ENCODE peak calls at places on chromosomes 12 and 14, in six cellular contexts. One of them, this sample, is unnamed.

GRCh38 chr14:29810657-29811056 is 117.0 kb downstream of the PRKD1 start:
- DNase-seq in AG09309: peak
- DNase-seq in coronary artery: no peak
- DNase-seq in brain microvascular endothelial cell: no peak
- DNase-seq in transverse colon: no peak
- DNase-seq in AG04450: no peak
- DNase-seq in this sample: no peak

GRCh38 chr12:29428630-29429029 is 47.7 kb upstream of the ERGIC2 start:
- DNase-seq in AG09309: peak
- DNase-seq in coronary artery: no peak
- DNase-seq in brain microvascular endothelial cell: peak
- DNase-seq in transverse colon: no peak
- DNase-seq in AG04450: peak
- DNase-seq in this sample: peak

GRCh38 chr12:93524386-93525133 is 47.9 kb upstream of the SOCS2 start:
- DNase-seq in AG09309: no peak
- DNase-seq in coronary artery: no peak
- DNase-seq in brain microvascular endothelial cell: no peak
- DNase-seq in transverse colon: no peak
- DNase-seq in AG04450: no peak
- DNase-seq in this sample: no peak

GRCh38 chr12:65362231-65362630 is 83.7 kb downstream of the MSRB3 start:
- DNase-seq in AG09309: no peak
- DNase-seq in coronary artery: no peak
- DNase-seq in brain microvascular endothelial cell: no peak
- DNase-seq in transverse colon: no peak
- DNase-seq in AG04450: no peak
- DNase-seq in this sample: no peak

GRCh38 chr14:103207038-103207403 is 83.8 kb downstream of the TNFAIP2 start:
- DNase-seq in AG09309: peak
- DNase-seq in coronary artery: peak
- DNase-seq in brain microvascular endothelial cell: no peak
- DNase-seq in transverse colon: peak
- DNase-seq in AG04450: no peak
- DNase-seq in this sample: no peak

GRCh38 chr14:88043523-88043922 is 38.6 kb downstream of the GPR65 start:
- DNase-seq in AG09309: no peak
- DNase-seq in coronary artery: no peak
- DNase-seq in brain microvascular endothelial cell: no peak
- DNase-seq in transverse colon: no peak
- DNase-seq in AG04450: no peak
- DNase-seq in this sample: no peak

GRCh38 chr14:103679351-103679750 is 35.9 kb downstream of the XRCC3 start:
- DNase-seq in AG09309: no peak
- DNase-seq in coronary artery: no peak
- DNase-seq in brain microvascular endothelial cell: peak
- DNase-seq in transverse colon: peak
- DNase-seq in AG04450: no peak
- DNase-seq in this sample: no peak

GRCh38 chr14:81344461-81345160 is 55.5 kb downstream of the STON2 start:
- DNase-seq in AG09309: no peak
- DNase-seq in coronary artery: no peak
- DNase-seq in brain microvascular endothelial cell: no peak
- DNase-seq in transverse colon: no peak
- DNase-seq in AG04450: no peak
- DNase-seq in this sample: no peak

GRCh38 chr12:47896022-47896421 is 8.8 kb downstream of the VDR start:
- DNase-seq in AG09309: no peak
- DNase-seq in coronary artery: no peak
- DNase-seq in brain microvascular endothelial cell: no peak
- DNase-seq in transverse colon: no peak
- DNase-seq in AG04450: no peak
- DNase-seq in this sample: no peak

GRCh38 chr12:91577586-91578539 is 395.2 kb upstream of the DCN start:
- DNase-seq in AG09309: no peak
- DNase-seq in coronary artery: no peak
- DNase-seq in brain microvascular endothelial cell: no peak
- DNase-seq in transverse colon: no peak
- DNase-seq in AG04450: no peak
- DNase-seq in this sample: no peak

GRCh38 chr14:82872494-82872893 is 1338.8 kb upstream of the SEL1L start:
- DNase-seq in AG09309: no peak
- DNase-seq in coronary artery: no peak
- DNase-seq in brain microvascular endothelial cell: no peak
- DNase-seq in transverse colon: no peak
- DNase-seq in AG04450: no peak
- DNase-seq in this sample: no peak

GRCh38 chr12:32727237-32727636 is 28.5 kb downstream of the YARS2 start:
- DNase-seq in AG09309: no peak
- DNase-seq in coronary artery: no peak
- DNase-seq in brain microvascular endothelial cell: peak
- DNase-seq in transverse colon: no peak
- DNase-seq in AG04450: no peak
- DNase-seq in this sample: no peak

GRCh38 chr12:57846285-57846576 is 298 bp downstream of the CTDSP2 start:
- DNase-seq in AG09309: no peak
- DNase-seq in coronary artery: no peak
- DNase-seq in brain microvascular endothelial cell: no peak
- DNase-seq in transverse colon: no peak
- DNase-seq in AG04450: no peak
- DNase-seq in this sample: no peak

GRCh38 chr14:93267149-93267711 is 60.2 kb downstream of the UBR7 start:
- DNase-seq in AG09309: no peak
- DNase-seq in coronary artery: no peak
- DNase-seq in brain microvascular endothelial cell: no peak
- DNase-seq in transverse colon: no peak
- DNase-seq in AG04450: no peak
- DNase-seq in this sample: no peak

GRCh38 chr12:47066278-47067048 is 13.0 kb upstream of the PCED1B start:
- DNase-seq in AG09309: no peak
- DNase-seq in coronary artery: no peak
- DNase-seq in brain microvascular endothelial cell: no peak
- DNase-seq in transverse colon: no peak
- DNase-seq in AG04450: no peak
- DNase-seq in this sample: no peak

GRCh38 chr14:95477411-95478089 is 38.9 kb downstream of the SYNE3 start:
- DNase-seq in AG09309: no peak
- DNase-seq in coronary artery: no peak
- DNase-seq in brain microvascular endothelial cell: no peak
- DNase-seq in transverse colon: no peak
- DNase-seq in AG04450: no peak
- DNase-seq in this sample: no peak

GRCh38 chr12:120684523-120684932 is 2.4 kb upstream of the MLEC start:
- DNase-seq in AG09309: peak
- DNase-seq in coronary artery: no peak
- DNase-seq in brain microvascular endothelial cell: peak
- DNase-seq in transverse colon: no peak
- DNase-seq in AG04450: no peak
- DNase-seq in this sample: peak

GRCh38 chr12:10641735-10642500 is 28.5 kb upstream of the MAGOHB start:
- DNase-seq in AG09309: no peak
- DNase-seq in coronary artery: no peak
- DNase-seq in brain microvascular endothelial cell: peak
- DNase-seq in transverse colon: peak
- DNase-seq in AG04450: no peak
- DNase-seq in this sample: peak

DNA sequence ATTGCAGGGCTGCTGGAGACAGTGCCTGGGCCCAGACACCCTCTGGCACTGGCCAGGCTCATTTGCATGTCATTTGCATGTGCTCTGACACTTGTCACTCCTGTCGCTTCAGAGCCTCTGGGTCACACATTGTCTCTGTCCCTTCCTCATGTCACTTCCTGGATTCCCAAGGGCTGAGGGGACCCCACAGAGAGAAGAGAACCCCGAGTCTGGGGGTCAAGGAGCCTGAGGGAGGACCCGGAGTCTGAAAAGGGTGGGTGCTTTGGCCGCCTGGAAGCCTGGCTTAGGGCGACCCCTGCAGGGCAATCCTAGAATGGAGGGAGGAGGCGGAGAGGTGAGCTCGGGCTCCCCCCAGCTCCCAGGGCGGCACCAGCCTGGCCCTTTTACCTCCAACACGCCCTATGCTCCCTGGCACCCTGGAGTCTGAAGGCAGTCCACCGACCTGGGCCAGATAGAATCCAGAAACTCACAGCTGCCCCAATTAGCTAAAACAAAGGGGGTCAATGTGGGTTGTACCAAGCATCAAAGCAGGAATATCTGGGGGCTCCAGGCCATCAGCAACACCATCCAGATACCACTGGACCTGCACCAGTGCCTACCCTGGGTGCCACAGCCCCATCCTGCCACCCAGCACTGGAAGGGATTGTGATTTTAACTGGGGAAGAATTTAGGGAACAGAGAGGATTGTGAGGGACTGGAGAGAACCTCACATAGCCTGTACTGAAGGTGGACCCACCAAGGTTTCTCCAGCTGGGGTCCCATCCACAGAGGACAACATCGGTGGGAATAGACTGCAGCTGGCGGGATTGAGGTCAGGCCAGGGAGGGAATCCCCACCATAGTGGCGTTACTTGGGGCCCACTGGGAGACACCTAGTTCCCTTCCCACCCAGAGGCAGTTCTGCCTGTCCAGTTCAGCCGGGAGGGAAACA is 21.8 kb upstream of the KRT78 start:
- DNase-seq in AG09309: no peak
- DNase-seq in coronary artery: no peak
- DNase-seq in brain microvascular endothelial cell: peak
- DNase-seq in transverse colon: peak
- DNase-seq in AG04450: no peak
- DNase-seq in this sample: no peak
- H3K4me3 ChIP-seq in AG09309: no peak
- H3K4me3 ChIP-seq in coronary artery: no peak
- H3K4me3 ChIP-seq in brain microvascular endothelial cell: no peak
- H3K4me3 ChIP-seq in transverse colon: no peak
- H3K4me3 ChIP-seq in AG04450: no peak
- H3K4me3 ChIP-seq in this sample: no peak

DNA sequence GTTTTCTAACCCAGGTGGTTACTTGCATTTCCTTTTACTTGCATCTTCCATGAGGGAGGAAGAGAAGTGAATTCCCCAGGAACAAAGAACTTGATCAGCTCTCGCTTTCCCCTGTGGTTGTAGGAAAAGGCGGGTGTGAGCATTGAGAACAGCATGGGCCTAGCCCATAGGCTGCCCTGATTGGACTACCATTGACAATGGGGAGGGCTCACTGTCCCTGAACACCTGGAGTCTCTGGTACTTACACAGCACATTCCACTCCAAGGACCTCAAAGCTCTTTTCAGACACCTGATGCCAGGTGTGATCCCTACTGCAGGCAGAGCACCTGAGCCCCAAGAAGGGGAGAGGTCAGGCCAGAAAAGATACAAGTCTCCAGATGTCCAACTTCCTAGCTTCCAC is 25.0 kb downstream of the MAX start:
- DNase-seq in AG09309: no peak
- DNase-seq in coronary artery: no peak
- DNase-seq in brain microvascular endothelial cell: no peak
- DNase-seq in transverse colon: no peak
- DNase-seq in AG04450: no peak
- DNase-seq in this sample: no peak
- H3K4me3 ChIP-seq in AG09309: no peak
- H3K4me3 ChIP-seq in coronary artery: no peak
- H3K4me3 ChIP-seq in brain microvascular endothelial cell: no peak
- H3K4me3 ChIP-seq in transverse colon: no peak
- H3K4me3 ChIP-seq in AG04450: no peak
- H3K4me3 ChIP-seq in this sample: no peak

GRCh38 chr12:53096089-53096741 is 1.3 kb upstream of the IGFBP6 start:
- DNase-seq in AG09309: peak
- DNase-seq in coronary artery: peak
- DNase-seq in brain microvascular endothelial cell: peak
- DNase-seq in transverse colon: peak
- DNase-seq in AG04450: peak
- DNase-seq in this sample: peak
- H3K4me3 ChIP-seq in AG09309: peak
- H3K4me3 ChIP-seq in coronary artery: peak
- H3K4me3 ChIP-seq in brain microvascular endothelial cell: peak
- H3K4me3 ChIP-seq in transverse colon: peak
- H3K4me3 ChIP-seq in AG04450: peak
- H3K4me3 ChIP-seq in this sample: peak

GRCh38 chr12:49323524-49324097 is 556 bp downstream of the TROAP start:
- DNase-seq in AG09309: no peak
- DNase-seq in coronary artery: no peak
- DNase-seq in brain microvascular endothelial cell: no peak
- DNase-seq in transverse colon: no peak
- DNase-seq in AG04450: no peak
- DNase-seq in this sample: no peak
- H3K4me3 ChIP-seq in AG09309: peak
- H3K4me3 ChIP-seq in coronary artery: peak
- H3K4me3 ChIP-seq in brain microvascular endothelial cell: peak
- H3K4me3 ChIP-seq in transverse colon: peak
- H3K4me3 ChIP-seq in AG04450: peak
- H3K4me3 ChIP-seq in this sample: peak

GRCh38 chr12:13404111-13404628 is 207.6 kb downstream of the EMP1 start:
- DNase-seq in AG09309: no peak
- DNase-seq in coronary artery: no peak
- DNase-seq in brain microvascular endothelial cell: no peak
- DNase-seq in transverse colon: no peak
- DNase-seq in AG04450: no peak
- DNase-seq in this sample: no peak

GRCh38 chr12:13405961-13406703 is 209.6 kb downstream of the EMP1 start:
- DNase-seq in AG09309: no peak
- DNase-seq in coronary artery: no peak
- DNase-seq in brain microvascular endothelial cell: no peak
- DNase-seq in transverse colon: no peak
- DNase-seq in AG04450: no peak
- DNase-seq in this sample: no peak

GRCh38 chr12:13404631-13405473 is 208.3 kb downstream of the EMP1 start:
- DNase-seq in AG09309: no peak
- DNase-seq in coronary artery: no peak
- DNase-seq in brain microvascular endothelial cell: no peak
- DNase-seq in transverse colon: peak
- DNase-seq in AG04450: no peak
- DNase-seq in this sample: no peak
- H3K4me3 ChIP-seq in AG09309: no peak
- H3K4me3 ChIP-seq in coronary artery: no peak
- H3K4me3 ChIP-seq in brain microvascular endothelial cell: no peak
- H3K4me3 ChIP-seq in transverse colon: peak
- H3K4me3 ChIP-seq in AG04450: no peak
- H3K4me3 ChIP-seq in this sample: peak

This sample was measured in skeletal muscle cell.